ENCODE peak calls at places on chromosomes 11 and 22, in four cellular contexts. One of them, this sample, is unnamed.

GRCh38 chr22:48607901-48608650 is 1219.6 kb downstream of the BRD1 start:
- DNase-seq in SK-N-SH: no peak
- DNase-seq in HCT116: no peak
- DNase-seq in PC-3: no peak
- DNase-seq in this sample: no peak

GRCh38 chr22:38040953-38041759 is 16.0 kb upstream of the PICK1 start:
- DNase-seq in SK-N-SH: no peak
- DNase-seq in HCT116: no peak
- DNase-seq in PC-3: no peak
- DNase-seq in this sample: no peak

GRCh38 chr11:127639916-127640315 is 639.3 kb upstream of the KIRREL3 start:
- DNase-seq in SK-N-SH: no peak
- DNase-seq in HCT116: no peak
- DNase-seq in PC-3: peak
- DNase-seq in this sample: no peak

GRCh38 chr11:130585545-130585944 is 137.1 kb downstream of the ADAMTS15 start:
- DNase-seq in SK-N-SH: no peak
- DNase-seq in HCT116: no peak
- DNase-seq in PC-3: peak
- DNase-seq in this sample: no peak

GRCh38 chr22:20439928-20440575 is 2.4 kb upstream of the SCARF2 start:
- DNase-seq in SK-N-SH: no peak
- DNase-seq in HCT116: no peak
- DNase-seq in PC-3: no peak
- DNase-seq in this sample: no peak

GRCh38 chr22:40533712-40534378 is 102.7 kb downstream of the MRTFA start:
- DNase-seq in SK-N-SH: no peak
- DNase-seq in HCT116: no peak
- DNase-seq in PC-3: peak
- DNase-seq in this sample: peak

GRCh38 chr11:112780351-112781043 is 180.7 kb upstream of the NCAM1 start:
- DNase-seq in SK-N-SH: no peak
- DNase-seq in HCT116: no peak
- DNase-seq in PC-3: peak
- DNase-seq in this sample: peak

GRCh38 chr11:66581261-66581660 is 11.6 kb downstream of the CCDC87 start:
- DNase-seq in SK-N-SH: no peak
- DNase-seq in HCT116: no peak
- DNase-seq in PC-3: no peak
- DNase-seq in this sample: no peak

GRCh38 chr11:2778630-2779498 is 79.1 kb upstream of the KCNQ1OT1 start:
- DNase-seq in SK-N-SH: peak
- DNase-seq in HCT116: no peak
- DNase-seq in PC-3: peak
- DNase-seq in this sample: peak

GRCh38 chr22:27201741-27202140 is 544.4 kb downstream of the MIAT start:
- DNase-seq in SK-N-SH: no peak
- DNase-seq in HCT116: no peak
- DNase-seq in PC-3: no peak
- DNase-seq in this sample: no peak

GRCh38 chr22:39243443-39244072 is 1.2 kb downstream of the PDGFB start:
- DNase-seq in SK-N-SH: no peak
- DNase-seq in HCT116: no peak
- DNase-seq in PC-3: peak
- DNase-seq in this sample: peak

GRCh38 chr11:12831471-12832202 is 157.4 kb downstream of the TEAD1 start:
- DNase-seq in SK-N-SH: no peak
- DNase-seq in HCT116: no peak
- DNase-seq in PC-3: peak
- DNase-seq in this sample: no peak

GRCh38 chr11:60874421-60875365 is 7.4 kb downstream of the ZP1 start:
- DNase-seq in SK-N-SH: no peak
- DNase-seq in HCT116: no peak
- DNase-seq in PC-3: no peak
- DNase-seq in this sample: no peak

GRCh38 chr11:130691581-130691980 is 224.7 kb downstream of the SNX19 start:
- DNase-seq in SK-N-SH: no peak
- DNase-seq in HCT116: no peak
- DNase-seq in PC-3: no peak
- DNase-seq in this sample: no peak

GRCh38 chr11:23732026-23732425 is 764.8 kb upstream of the LUZP2 start:
- DNase-seq in SK-N-SH: no peak
- DNase-seq in HCT116: no peak
- DNase-seq in PC-3: no peak
- DNase-seq in this sample: peak

GRCh38 chr11:45906965-45907591 is at the start of gene FREY1:
- DNase-seq in SK-N-SH: no peak
- DNase-seq in HCT116: no peak
- DNase-seq in PC-3: no peak
- DNase-seq in this sample: no peak

GRCh38 chr22:33271390-33272161 is 213.4 kb upstream of the SYN3 start:
- DNase-seq in SK-N-SH: no peak
- DNase-seq in HCT116: no peak
- DNase-seq in PC-3: no peak
- DNase-seq in this sample: no peak

GRCh38 chr11:86459682-86460460 is 85.2 kb downstream of the CCDC81 start:
- DNase-seq in SK-N-SH: peak
- DNase-seq in HCT116: peak
- DNase-seq in PC-3: peak
- DNase-seq in this sample: peak

GRCh38 chr11:86458294-86459001 is 83.8 kb downstream of the CCDC81 start:
- DNase-seq in SK-N-SH: no peak
- DNase-seq in HCT116: no peak
- DNase-seq in PC-3: no peak
- DNase-seq in this sample: no peak

GRCh38 chr11:86461892-86462291 is 87.2 kb downstream of the CCDC81 start:
- DNase-seq in SK-N-SH: no peak
- DNase-seq in HCT116: no peak
- DNase-seq in PC-3: no peak
- DNase-seq in this sample: no peak

GRCh38 chr11:86459002-86459385 is 84.3 kb downstream of the CCDC81 start:
- DNase-seq in SK-N-SH: no peak
- DNase-seq in HCT116: no peak
- DNase-seq in PC-3: peak
- DNase-seq in this sample: no peak

GRCh38 chr11:86460461-86461404 is 86.0 kb downstream of the CCDC81 start:
- DNase-seq in SK-N-SH: no peak
- DNase-seq in HCT116: no peak
- DNase-seq in PC-3: peak
- DNase-seq in this sample: no peak
- TF ChIP-seq EZH2phosphoT487 in SK-N-SH: no peak
- TF ChIP-seq EZH2phosphoT487 in HCT116: no peak
- TF ChIP-seq EZH2phosphoT487 in PC-3: no peak
- TF ChIP-seq EZH2phosphoT487 in this sample: no peak

DNA sequence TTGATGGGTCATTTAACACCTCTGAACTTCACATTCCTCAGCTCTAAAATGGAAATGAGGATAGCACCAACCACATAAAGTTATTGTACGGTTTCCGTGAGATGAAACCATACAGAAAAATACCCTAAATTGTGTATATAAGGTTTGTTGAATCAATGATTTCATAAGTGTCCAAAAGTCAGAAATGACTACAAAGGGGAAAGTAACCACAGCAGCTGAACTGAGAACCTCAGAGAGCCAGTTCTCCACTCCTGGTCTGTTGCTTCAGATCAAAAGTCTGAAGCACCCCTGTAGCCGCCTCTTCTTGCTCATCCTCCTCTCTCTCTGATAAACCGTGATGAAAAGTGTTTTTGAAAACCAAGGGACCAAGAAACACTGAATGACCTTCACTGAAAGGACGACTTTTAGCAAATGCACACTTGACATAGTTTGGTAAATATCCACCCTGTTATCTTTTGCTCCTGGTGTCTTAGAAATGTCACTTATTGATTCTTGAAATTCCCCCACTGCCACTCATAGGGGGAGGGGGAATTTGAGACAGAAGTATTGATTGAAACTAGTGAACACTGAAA is 194.5 kb downstream of the NAV2 start:
- DNase-seq in SK-N-SH: no peak
- DNase-seq in HCT116: no peak
- DNase-seq in PC-3: no peak
- DNase-seq in this sample: no peak
- TF ChIP-seq EZH2phosphoT487 in SK-N-SH: no peak
- TF ChIP-seq EZH2phosphoT487 in HCT116: no peak
- TF ChIP-seq EZH2phosphoT487 in PC-3: no peak
- TF ChIP-seq EZH2phosphoT487 in this sample: no peak

GRCh38 chr22:30861131-30861530 is 107.4 kb downstream of the MORC2 start:
- DNase-seq in SK-N-SH: peak
- DNase-seq in HCT116: no peak
- DNase-seq in PC-3: no peak
- DNase-seq in this sample: peak

GRCh38 chr22:30863161-30863833 is 105.3 kb downstream of the MORC2 start:
- DNase-seq in SK-N-SH: peak
- DNase-seq in HCT116: no peak
- DNase-seq in PC-3: no peak
- DNase-seq in this sample: peak

GRCh38 chr22:30859714-30860095 is 108.9 kb downstream of the MORC2 start:
- DNase-seq in SK-N-SH: no peak
- DNase-seq in HCT116: no peak
- DNase-seq in PC-3: no peak
- DNase-seq in this sample: peak

GRCh38 chr22:30860176-30861105 is 108.1 kb downstream of the MORC2 start:
- DNase-seq in SK-N-SH: peak
- DNase-seq in HCT116: no peak
- DNase-seq in PC-3: no peak
- DNase-seq in this sample: peak

DNA sequence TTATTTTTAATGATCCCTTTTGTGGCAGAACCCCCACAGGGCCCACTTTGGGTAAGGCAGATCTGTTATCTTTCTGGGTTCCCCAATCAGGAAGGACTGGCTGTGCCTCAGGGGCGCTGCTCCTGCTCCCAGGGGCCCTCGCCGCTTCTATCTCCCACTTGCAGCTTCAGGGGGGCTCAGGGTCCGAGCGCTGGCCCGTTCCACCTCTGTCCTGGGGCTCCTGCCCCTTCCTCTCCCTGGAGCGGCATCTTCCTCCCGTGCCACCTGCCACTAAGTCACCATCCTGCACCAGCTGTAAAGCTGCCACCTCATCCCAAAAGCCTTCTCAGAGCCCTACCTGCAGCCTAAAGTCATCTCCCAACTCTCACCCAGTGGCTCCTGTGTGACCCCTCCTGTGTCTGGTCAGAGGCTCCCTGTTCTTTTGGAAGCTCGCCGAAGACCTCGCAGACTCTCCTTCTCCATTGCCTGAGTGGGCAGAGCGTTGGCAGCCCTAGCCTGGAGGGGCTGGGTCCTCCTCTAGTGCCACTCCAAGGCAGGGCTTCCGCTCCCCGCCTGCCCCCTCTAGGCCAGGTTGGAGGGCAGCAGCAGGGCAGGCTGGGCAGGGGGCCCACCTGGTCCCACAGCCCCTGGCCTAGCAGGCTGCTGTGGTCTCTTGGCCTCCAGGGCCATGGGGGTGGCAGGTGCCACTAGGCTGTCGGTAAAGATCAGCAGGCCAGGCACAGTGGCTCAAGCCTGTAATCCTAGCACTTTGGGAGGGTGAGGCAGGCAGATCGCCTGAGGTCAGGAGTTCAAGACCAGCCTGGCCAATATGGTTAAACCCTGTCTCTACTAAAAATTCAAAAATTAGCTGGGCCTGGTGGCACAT is 106.7 kb downstream of the MORC2 start:
- DNase-seq in SK-N-SH: peak
- DNase-seq in HCT116: no peak
- DNase-seq in PC-3: no peak
- DNase-seq in this sample: peak
- TF ChIP-seq EZH2phosphoT487 in SK-N-SH: no peak
- TF ChIP-seq EZH2phosphoT487 in HCT116: no peak
- TF ChIP-seq EZH2phosphoT487 in PC-3: no peak
- TF ChIP-seq EZH2phosphoT487 in this sample: no peak

GRCh38 chr11:72203163-72203562 is 11.2 kb downstream of the FOLR1 start:
- DNase-seq in SK-N-SH: no peak
- DNase-seq in HCT116: no peak
- DNase-seq in PC-3: peak
- DNase-seq in this sample: no peak

GRCh38 chr11:72208281-72208680 is 8.3 kb upstream of the FOLR2 start:
- DNase-seq in SK-N-SH: no peak
- DNase-seq in HCT116: no peak
- DNase-seq in PC-3: no peak
- DNase-seq in this sample: no peak

GRCh38 chr11:72204865-72205264 is 11.7 kb upstream of the FOLR2 start:
- DNase-seq in SK-N-SH: no peak
- DNase-seq in HCT116: no peak
- DNase-seq in PC-3: no peak
- DNase-seq in this sample: no peak

DNA sequence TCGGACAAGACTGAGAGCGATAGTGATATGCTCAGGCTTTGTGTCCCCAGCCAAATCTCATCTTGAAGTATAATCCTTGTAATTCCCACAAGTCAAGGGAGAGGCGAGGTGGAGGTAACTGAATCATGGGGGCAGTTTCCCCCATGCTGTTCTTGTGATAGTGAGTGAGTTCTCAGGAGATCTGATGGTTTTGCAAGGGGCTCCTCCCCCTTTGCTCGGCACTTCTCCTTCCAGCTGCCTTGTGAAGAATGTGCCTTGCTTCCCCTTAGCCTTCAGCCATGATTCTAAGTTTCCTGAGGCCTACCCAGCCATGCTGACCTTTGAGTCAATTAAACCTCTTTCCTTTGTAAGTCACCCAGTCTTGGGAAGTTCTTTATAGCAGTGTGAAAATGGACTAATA is 7.5 kb upstream of the FOLR2 start:
- DNase-seq in SK-N-SH: no peak
- DNase-seq in HCT116: no peak
- DNase-seq in PC-3: no peak
- DNase-seq in this sample: no peak
- TF ChIP-seq EZH2phosphoT487 in SK-N-SH: no peak
- TF ChIP-seq EZH2phosphoT487 in HCT116: no peak
- TF ChIP-seq EZH2phosphoT487 in PC-3: no peak
- TF ChIP-seq EZH2phosphoT487 in this sample: no peak

DNA sequence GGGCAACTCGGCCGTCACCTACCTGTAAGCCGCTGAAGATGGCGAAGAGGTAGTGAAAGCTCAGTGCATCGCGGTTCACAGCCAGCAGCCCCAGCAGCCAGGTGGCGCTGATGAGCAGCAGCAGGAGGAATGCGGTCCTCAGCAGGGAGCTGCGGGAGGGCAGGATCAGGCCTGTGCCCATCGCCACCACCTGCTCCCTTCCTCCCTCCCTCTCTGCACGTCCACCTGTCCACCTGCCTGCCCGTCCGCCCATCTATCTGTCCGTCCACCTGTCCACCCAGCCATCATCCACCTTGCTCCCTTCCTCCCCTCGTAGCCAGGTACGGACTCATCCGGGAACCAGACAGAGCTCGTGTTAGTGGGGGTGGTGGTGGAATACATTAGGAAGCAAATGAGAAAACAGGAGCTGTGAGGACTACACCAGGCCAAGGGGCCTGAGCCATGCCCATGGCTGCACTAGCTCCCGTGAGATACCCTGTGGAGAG is 32.2 kb downstream of the TRMU start:
- DNase-seq in SK-N-SH: peak
- DNase-seq in HCT116: peak
- DNase-seq in PC-3: peak
- DNase-seq in this sample: peak
- TF ChIP-seq EZH2phosphoT487 in SK-N-SH: no peak
- TF ChIP-seq EZH2phosphoT487 in HCT116: no peak
- TF ChIP-seq EZH2phosphoT487 in PC-3: no peak
- TF ChIP-seq EZH2phosphoT487 in this sample: no peak

GRCh38 chr11:118705111-118705741 is 25.8 kb upstream of the TREH start:
- DNase-seq in SK-N-SH: no peak
- DNase-seq in HCT116: no peak
- DNase-seq in PC-3: no peak
- DNase-seq in this sample: no peak
- TF ChIP-seq EZH2phosphoT487 in SK-N-SH: no peak
- TF ChIP-seq EZH2phosphoT487 in HCT116: no peak
- TF ChIP-seq EZH2phosphoT487 in PC-3: no peak
- TF ChIP-seq EZH2phosphoT487 in this sample: no peak

This sample was measured in hepatocyte.